ENCODE peak calls at places on chromosomes 2 and 18, in six cellular contexts. One of them, this sample, is unnamed. For H3K9me3, the result is how much of the 10 kb centered on the place peaks cover.

GRCh38 chr2:178718283-178718682 is 88.9 kb downstream of the TTN start:
- ATAC-seq in GM12878: no peak
- ATAC-seq in upper lobe of left lung: no peak
- ATAC-seq in HepG2: no peak
- ATAC-seq in A549: no peak
- ATAC-seq in K562: no peak
- ATAC-seq in this sample: no peak

GRCh38 chr2:238251331-238251730 is 11.5 kb upstream of the HES6 start:
- ATAC-seq in GM12878: no peak
- ATAC-seq in upper lobe of left lung: no peak
- ATAC-seq in HepG2: peak
- ATAC-seq in A549: no peak
- ATAC-seq in K562: no peak
- ATAC-seq in this sample: no peak

GRCh38 chr2:226048625-226049024 is 649.1 kb downstream of the NYAP2 start:
- ATAC-seq in GM12878: no peak
- ATAC-seq in upper lobe of left lung: no peak
- ATAC-seq in HepG2: peak
- ATAC-seq in A549: peak
- ATAC-seq in K562: no peak
- ATAC-seq in this sample: no peak

GRCh38 chr2:105621038-105621437 is 123.7 kb upstream of the NCK2 start:
- ATAC-seq in GM12878: no peak
- ATAC-seq in upper lobe of left lung: no peak
- ATAC-seq in HepG2: no peak
- ATAC-seq in A549: no peak
- ATAC-seq in K562: no peak
- ATAC-seq in this sample: no peak

GRCh38 chr2:127039387-127040031 is 67.4 kb downstream of the BIN1 start:
- ATAC-seq in GM12878: peak
- ATAC-seq in upper lobe of left lung: no peak
- ATAC-seq in HepG2: no peak
- ATAC-seq in A549: no peak
- ATAC-seq in K562: no peak
- ATAC-seq in this sample: no peak

GRCh38 chr2:84991404-84992151 is 20.6 kb downstream of the KCMF1 start:
- ATAC-seq in GM12878: no peak
- ATAC-seq in upper lobe of left lung: no peak
- ATAC-seq in HepG2: peak
- ATAC-seq in A549: peak
- ATAC-seq in K562: peak
- ATAC-seq in this sample: peak

GRCh38 chr18:3283908-3284307 is 22.0 kb downstream of the MYL12B start:
- ATAC-seq in GM12878: no peak
- ATAC-seq in upper lobe of left lung: no peak
- ATAC-seq in HepG2: peak
- ATAC-seq in A549: no peak
- ATAC-seq in K562: no peak
- ATAC-seq in this sample: no peak

GRCh38 chr2:129813404-129813803 is 166.1 kb upstream of the RAB6C start:
- ATAC-seq in GM12878: peak
- ATAC-seq in upper lobe of left lung: no peak
- ATAC-seq in HepG2: peak
- ATAC-seq in A549: no peak
- ATAC-seq in K562: peak
- ATAC-seq in this sample: no peak

GRCh38 chr2:47569658-47570398 is 166.9 kb downstream of the MSH2 start:
- ATAC-seq in GM12878: peak
- ATAC-seq in upper lobe of left lung: no peak
- ATAC-seq in HepG2: peak
- ATAC-seq in A549: peak
- ATAC-seq in K562: no peak
- ATAC-seq in this sample: no peak

GRCh38 chr18:79385749-79386341 is 9.9 kb upstream of the NFATC1 start:
- ATAC-seq in GM12878: no peak
- ATAC-seq in upper lobe of left lung: no peak
- ATAC-seq in HepG2: no peak
- ATAC-seq in A549: no peak
- ATAC-seq in K562: no peak
- ATAC-seq in this sample: no peak

GRCh38 chr2:230661072-230661957 is 51.3 kb upstream of the CAB39 start:
- ATAC-seq in GM12878: peak
- ATAC-seq in upper lobe of left lung: no peak
- ATAC-seq in HepG2: no peak
- ATAC-seq in A549: no peak
- ATAC-seq in K562: no peak
- ATAC-seq in this sample: no peak

GRCh38 chr2:102235491-102235890 is 48.7 kb downstream of the IL1RL2 start:
- ATAC-seq in GM12878: peak
- ATAC-seq in upper lobe of left lung: peak
- ATAC-seq in HepG2: peak
- ATAC-seq in A549: peak
- ATAC-seq in K562: peak
- ATAC-seq in this sample: no peak

GRCh38 chr18:69757733-69758132 is 189.9 kb downstream of the CD226 start:
- ATAC-seq in GM12878: no peak
- ATAC-seq in upper lobe of left lung: no peak
- ATAC-seq in HepG2: no peak
- ATAC-seq in A549: no peak
- ATAC-seq in K562: no peak
- ATAC-seq in this sample: no peak

GRCh38 chr18:76518543-76519155 is 23.6 kb upstream of the ZNF516 start:
- ATAC-seq in GM12878: peak
- ATAC-seq in upper lobe of left lung: peak
- ATAC-seq in HepG2: peak
- ATAC-seq in A549: no peak
- ATAC-seq in K562: no peak
- ATAC-seq in this sample: peak

GRCh38 chr2:227462972-227463931 is 8.7 kb upstream of the AGFG1 start:
- ATAC-seq in GM12878: peak
- ATAC-seq in upper lobe of left lung: no peak
- ATAC-seq in HepG2: no peak
- ATAC-seq in A549: no peak
- ATAC-seq in K562: no peak
- ATAC-seq in this sample: no peak

GRCh38 chr2:234355052-234355720 is 141.7 kb downstream of the ARL4C start:
- ATAC-seq in GM12878: no peak
- ATAC-seq in upper lobe of left lung: no peak
- ATAC-seq in HepG2: no peak
- ATAC-seq in A549: no peak
- ATAC-seq in K562: no peak
- ATAC-seq in this sample: no peak

GRCh38 chr2:131035112-131035825 is 58.0 kb downstream of the FAM168B start:
- ATAC-seq in GM12878: no peak
- ATAC-seq in upper lobe of left lung: peak
- ATAC-seq in HepG2: no peak
- ATAC-seq in A549: no peak
- ATAC-seq in K562: no peak
- ATAC-seq in this sample: peak

GRCh38 chr2:227804970-227805369 is 8.7 kb upstream of the CCL20 start:
- ATAC-seq in GM12878: peak
- ATAC-seq in upper lobe of left lung: peak
- ATAC-seq in HepG2: peak
- ATAC-seq in A549: peak
- ATAC-seq in K562: no peak
- ATAC-seq in this sample: no peak

GRCh38 chr18:59549797-59550516 is 147.3 kb downstream of the CCBE1 start:
- ATAC-seq in GM12878: no peak
- ATAC-seq in upper lobe of left lung: no peak
- ATAC-seq in HepG2: no peak
- ATAC-seq in A549: no peak
- ATAC-seq in K562: no peak
- ATAC-seq in this sample: no peak

GRCh38 chr2:54572636-54573531 is 116.8 kb downstream of the SPTBN1 start:
- ATAC-seq in GM12878: peak
- ATAC-seq in upper lobe of left lung: peak
- ATAC-seq in HepG2: peak
- ATAC-seq in A549: peak
- ATAC-seq in K562: peak
- ATAC-seq in this sample: no peak

GRCh38 chr18:74249181-74249968 is 42.4 kb downstream of the CYB5A start:
- ATAC-seq in GM12878: no peak
- ATAC-seq in upper lobe of left lung: peak
- ATAC-seq in HepG2: peak
- ATAC-seq in A549: peak
- ATAC-seq in K562: peak
- ATAC-seq in this sample: peak

GRCh38 chr2:29080886-29081743 is 6.8 kb upstream of the PCARE start:
- ATAC-seq in GM12878: no peak
- ATAC-seq in upper lobe of left lung: peak
- ATAC-seq in HepG2: peak
- ATAC-seq in A549: no peak
- ATAC-seq in K562: no peak
- ATAC-seq in this sample: peak

GRCh38 chr18:38445485-38446145 is 880.0 kb upstream of the CELF4 start:
- ATAC-seq in GM12878: no peak
- ATAC-seq in upper lobe of left lung: no peak
- ATAC-seq in HepG2: no peak
- ATAC-seq in A549: no peak
- ATAC-seq in K562: no peak
- ATAC-seq in this sample: no peak

DNA sequence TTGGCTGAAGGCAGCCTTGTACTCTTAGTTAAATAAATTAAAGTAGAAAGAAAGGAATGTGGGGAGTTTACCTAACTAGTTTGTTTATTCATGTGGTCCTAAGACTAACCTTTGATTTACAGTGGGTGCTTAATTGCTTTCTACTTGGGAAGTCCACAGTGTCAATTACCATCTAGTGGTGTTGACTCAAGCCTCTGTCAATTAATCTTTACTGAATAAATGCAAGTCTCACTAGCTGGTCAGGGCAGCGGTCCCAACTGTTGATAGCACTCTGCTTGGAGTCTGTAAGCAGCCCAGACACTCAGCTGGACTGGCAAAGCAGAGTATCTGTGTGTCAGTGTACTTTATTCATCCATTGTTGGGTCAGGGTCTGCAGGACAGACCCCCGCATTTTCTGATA is 15.8 kb downstream of the ZNF514 start:
- ATAC-seq in GM12878: no peak
- ATAC-seq in upper lobe of left lung: no peak
- ATAC-seq in HepG2: no peak
- ATAC-seq in A549: no peak
- ATAC-seq in K562: no peak
- ATAC-seq in this sample: no peak
- H3K9me3 ChIP-seq in GM12878: under half
- H3K9me3 ChIP-seq in upper lobe of left lung: half or more
- H3K9me3 ChIP-seq in HepG2: half or more
- H3K9me3 ChIP-seq in A549: half or more
- H3K9me3 ChIP-seq in K562: under half
- H3K9me3 ChIP-seq in this sample: under half

GRCh38 chr2:222360997-222361396 is 62.2 kb upstream of the PAX3 start:
- ATAC-seq in GM12878: no peak
- ATAC-seq in upper lobe of left lung: no peak
- ATAC-seq in HepG2: no peak
- ATAC-seq in A549: no peak
- ATAC-seq in K562: no peak
- ATAC-seq in this sample: no peak

GRCh38 chr2:222361787-222362186 is 62.6 kb upstream of the SGPP2 start:
- ATAC-seq in GM12878: no peak
- ATAC-seq in upper lobe of left lung: no peak
- ATAC-seq in HepG2: no peak
- ATAC-seq in A549: no peak
- ATAC-seq in K562: no peak
- ATAC-seq in this sample: no peak

GRCh38 chr2:222364280-222364895 is 60.0 kb upstream of the SGPP2 start:
- ATAC-seq in GM12878: no peak
- ATAC-seq in upper lobe of left lung: no peak
- ATAC-seq in HepG2: no peak
- ATAC-seq in A549: no peak
- ATAC-seq in K562: no peak
- ATAC-seq in this sample: no peak

GRCh38 chr2:222360146-222360545 is 61.3 kb upstream of the PAX3 start:
- ATAC-seq in GM12878: no peak
- ATAC-seq in upper lobe of left lung: no peak
- ATAC-seq in HepG2: no peak
- ATAC-seq in A549: no peak
- ATAC-seq in K562: no peak
- ATAC-seq in this sample: no peak

DNA sequence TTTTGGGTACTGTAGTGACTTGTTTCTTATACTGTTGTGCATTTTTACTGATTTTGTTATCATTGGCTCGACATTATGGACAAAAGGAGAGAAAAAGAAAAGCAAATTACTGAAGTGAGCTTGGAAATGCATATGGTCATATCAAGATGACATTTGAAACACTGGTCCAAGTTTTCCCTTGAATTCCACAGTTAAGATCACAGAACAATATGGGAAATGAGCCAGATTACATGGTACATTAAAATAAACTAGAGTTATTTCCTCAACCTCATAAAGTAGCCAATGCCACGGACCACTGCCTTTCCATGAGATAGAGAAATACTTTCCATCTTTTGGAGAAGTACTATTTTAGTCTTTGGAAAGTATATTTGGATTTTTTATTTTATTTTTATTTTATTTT is 62.0 kb upstream of the SGPP2 start:
- ATAC-seq in GM12878: no peak
- ATAC-seq in upper lobe of left lung: no peak
- ATAC-seq in HepG2: no peak
- ATAC-seq in A549: no peak
- ATAC-seq in K562: no peak
- ATAC-seq in this sample: no peak
- TF ChIP-seq EP300 in GM12878: no peak
- TF ChIP-seq EP300 in upper lobe of left lung: no peak
- TF ChIP-seq EP300 in HepG2: no peak
- TF ChIP-seq EP300 in A549: no peak
- TF ChIP-seq EP300 in K562: no peak
- TF ChIP-seq EP300 in this sample: no peak

GRCh38 chr2:240527153-240527750 is 30.5 kb downstream of the ANKMY1 start:
- ATAC-seq in GM12878: no peak
- ATAC-seq in upper lobe of left lung: no peak
- ATAC-seq in HepG2: no peak
- ATAC-seq in A549: no peak
- ATAC-seq in K562: no peak
- ATAC-seq in this sample: no peak

GRCh38 chr2:240530181-240530580 is 27.6 kb downstream of the ANKMY1 start:
- ATAC-seq in GM12878: no peak
- ATAC-seq in upper lobe of left lung: no peak
- ATAC-seq in HepG2: no peak
- ATAC-seq in A549: no peak
- ATAC-seq in K562: no peak
- ATAC-seq in this sample: no peak

GRCh38 chr2:240526521-240526920 is 31.3 kb downstream of the ANKMY1 start:
- ATAC-seq in GM12878: no peak
- ATAC-seq in upper lobe of left lung: no peak
- ATAC-seq in HepG2: no peak
- ATAC-seq in A549: no peak
- ATAC-seq in K562: no peak
- ATAC-seq in this sample: no peak

GRCh38 chr2:240529344-240529999 is 28.3 kb downstream of the ANKMY1 start:
- ATAC-seq in GM12878: no peak
- ATAC-seq in upper lobe of left lung: no peak
- ATAC-seq in HepG2: no peak
- ATAC-seq in A549: no peak
- ATAC-seq in K562: no peak
- ATAC-seq in this sample: no peak

GRCh38 chr2:240528406-240529040 is 29.3 kb downstream of the ANKMY1 start:
- ATAC-seq in GM12878: no peak
- ATAC-seq in upper lobe of left lung: no peak
- ATAC-seq in HepG2: no peak
- ATAC-seq in A549: peak
- ATAC-seq in K562: no peak
- ATAC-seq in this sample: no peak
- H3K9me3 ChIP-seq in GM12878: under half
- H3K9me3 ChIP-seq in upper lobe of left lung: under half
- H3K9me3 ChIP-seq in HepG2: under half
- H3K9me3 ChIP-seq in A549: half or more
- H3K9me3 ChIP-seq in K562: under half
- H3K9me3 ChIP-seq in this sample: under half

GRCh38 chr2:64650257-64650656 is 3.5 kb downstream of the SERTAD2 start:
- ATAC-seq in GM12878: peak
- ATAC-seq in upper lobe of left lung: no peak
- ATAC-seq in HepG2: no peak
- ATAC-seq in A549: no peak
- ATAC-seq in K562: no peak
- ATAC-seq in this sample: no peak
- TF ChIP-seq EP300 in GM12878: no peak
- TF ChIP-seq EP300 in upper lobe of left lung: no peak
- TF ChIP-seq EP300 in HepG2: no peak
- TF ChIP-seq EP300 in A549: no peak
- TF ChIP-seq EP300 in K562: no peak
- TF ChIP-seq EP300 in this sample: no peak